ENCODE peak calls at places on chromosomes 2 and 18, in eight cellular contexts. P, W, V, O, H, B, S and R are unnamed samples.

GRCh38 chr2:150178591-150178990 is 308.9 kb downstream of the RND3 start:
- DNase-seq in P (no peak), O (no peak), B (no peak), W (no peak), H (no peak), S (no peak), V (no peak), R (no peak)

GRCh38 chr2:216111122-216111521 is 2.0 kb downstream of the XRCC5 start:
- DNase-seq in B (no peak), O (no peak), H (no peak), V (no peak), S (no peak), W (no peak), P (no peak), R (no peak)

GRCh38 chr2:10452956-10453885 is 5.1 kb upstream of the ODC1 start:
- DNase-seq in V (no peak), S (peak; percentile 37), B (no peak), P (no peak), W (no peak), H (no peak), O (no peak), R (no peak)

GRCh38 chr2:187640926-187641510 is 86.8 kb upstream of the TFPI start:
- DNase-seq in P (no peak), S (no peak), H (no peak), O (no peak), B (no peak), V (no peak), W (no peak), R (no peak)

GRCh38 chr18:75212626-75213110 is 2.1 kb downstream of the TSHZ1 start:
- DNase-seq in H (no peak), V (no peak), S (no peak), O (no peak), B (no peak), P (no peak), W (no peak), R (no peak)

GRCh38 chr2:66660804-66661203 is 225.9 kb downstream of the MEIS1 start:
- DNase-seq in B (no peak), P (no peak), V (no peak), S (no peak), O (no peak), W (no peak), H (no peak), R (no peak)

GRCh38 chr2:112154246-112155110 is 16.3 kb downstream of the FBLN7 start:
- DNase-seq in P (no peak), O (no peak), W (no peak), B (no peak), H (no peak), V (peak; percentile 9), S (no peak), R (no peak)

GRCh38 chr2:73885406-73885805 is 7.4 kb upstream of the ACTG2 start:
- DNase-seq in S (no peak), H (no peak), V (no peak), O (no peak), B (no peak), W (no peak), P (no peak), R (no peak)

GRCh38 chr2:127208313-127208712 is 11.8 kb downstream of the CYP27C1 start:
- DNase-seq in S (no peak), V (no peak), W (no peak), B (no peak), P (no peak), H (peak; percentile 52), O (no peak), R (peak; percentile 26)

GRCh38 chr2:172094319-172095145 is 8.2 kb downstream of the DLX2 start:
- DNase-seq in P (no peak), S (no peak), B (no peak), V (no peak), H (no peak), W (no peak), O (no peak), R (no peak)

DNA sequence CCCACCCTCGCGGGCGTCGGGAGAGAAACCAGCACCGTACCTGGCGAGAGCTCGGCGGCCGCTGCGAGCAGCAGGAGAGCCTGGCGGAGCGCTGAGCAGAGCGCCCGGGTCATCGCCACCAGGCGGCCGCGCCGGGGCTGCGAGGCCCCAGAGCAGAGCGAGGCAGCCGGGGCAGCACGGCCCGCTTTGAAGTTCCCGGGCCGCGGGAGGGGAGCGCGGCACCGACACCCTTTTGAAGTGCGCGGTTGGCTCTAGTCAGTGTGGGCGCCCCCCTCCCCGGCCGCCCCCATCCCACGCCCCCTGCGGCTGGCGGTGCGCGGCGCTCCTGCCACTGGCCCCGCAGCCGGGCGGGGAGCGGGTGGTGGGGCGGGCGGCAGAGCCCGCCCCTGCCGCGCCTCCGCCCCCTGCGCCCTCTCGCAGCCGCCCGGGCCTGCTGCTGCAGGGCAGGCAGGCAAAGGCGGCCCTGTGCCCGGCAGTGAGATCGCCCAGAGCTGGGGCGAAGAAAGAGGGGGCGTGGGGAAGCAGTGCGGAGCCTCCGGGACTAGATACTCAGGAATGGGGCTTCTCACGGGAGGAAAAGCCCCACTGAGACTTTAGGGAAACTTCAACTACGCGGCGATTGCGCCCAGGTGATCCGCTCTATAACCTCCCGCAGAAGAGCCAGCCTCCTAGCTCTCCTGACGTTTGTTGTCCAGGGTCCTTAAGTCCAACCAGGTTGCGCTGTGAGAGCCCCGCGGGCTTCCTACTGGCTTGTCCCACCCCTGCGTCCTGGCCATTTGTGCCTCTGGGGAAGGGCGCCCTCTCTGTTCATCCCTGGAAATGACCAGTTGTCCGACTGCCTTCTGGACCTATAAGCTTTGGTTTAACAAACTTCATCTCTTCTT is at the start of gene ACVR1C:
- DNase-seq in W (peak; percentile 52), P (peak; percentile 78), H (peak; percentile 49), S (peak; percentile 78), B (no peak), O (peak; percentile 83), V (peak; percentile 82), R (peak; percentile 63)
- H3K27me3 ChIP-seq in W (no peaks in the 10 kb centered on the region), P (no peaks in the 10 kb centered on the region), H (no peaks in the 10 kb centered on the region), S (no peaks in the 10 kb centered on the region), B (peaks cover 13% of the 10 kb centered on the region), O (no peaks in the 10 kb centered on the region), V (peaks cover 19% of the 10 kb centered on the region), R (no peaks in the 10 kb centered on the region)

DNA sequence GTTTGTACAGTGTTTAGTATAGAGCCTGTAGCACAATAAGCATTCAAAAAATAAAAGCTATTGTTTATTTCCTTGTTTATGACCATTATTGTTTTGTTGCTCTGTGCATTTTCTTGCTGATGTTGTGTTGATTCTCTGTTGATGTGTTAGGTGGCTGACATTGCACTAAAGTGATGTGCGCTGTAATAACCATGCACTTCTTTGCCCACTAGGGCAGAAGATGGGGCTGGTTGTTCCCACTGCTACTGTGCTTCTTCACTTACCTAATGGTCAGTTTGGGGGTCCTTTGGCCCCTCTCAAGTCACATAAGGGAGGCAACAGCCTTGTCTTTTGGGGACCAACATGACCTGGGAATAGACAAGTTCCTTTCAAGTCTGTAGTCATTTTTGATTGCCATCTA is 6.0 kb downstream of the SCG2 start:
- DNase-seq in P (no peak), O (no peak), W (no peak), H (no peak), V (no peak), S (no peak), B (no peak), R (no peak)
- H3K27me3 ChIP-seq in P (no peaks in the 10 kb centered on the region), O (no peaks in the 10 kb centered on the region), W (no peaks in the 10 kb centered on the region), H (no peaks in the 10 kb centered on the region), V (no peaks in the 10 kb centered on the region), S (no peaks in the 10 kb centered on the region), B (no peaks in the 10 kb centered on the region), R (no peaks in the 10 kb centered on the region)

GRCh38 chr2:226873826-226874225 is 38.0 kb downstream of the RHBDD1 start:
- DNase-seq in O (no peak), W (no peak), B (no peak), P (no peak), H (no peak), V (no peak), S (no peak), R (no peak)
- H3K27me3 ChIP-seq in O (no peaks in the 10 kb centered on the region), W (no peaks in the 10 kb centered on the region), B (no peaks in the 10 kb centered on the region), P (no peaks in the 10 kb centered on the region), H (no peaks in the 10 kb centered on the region), V (no peaks in the 10 kb centered on the region), S (no peaks in the 10 kb centered on the region), R (no peaks in the 10 kb centered on the region)

DNA sequence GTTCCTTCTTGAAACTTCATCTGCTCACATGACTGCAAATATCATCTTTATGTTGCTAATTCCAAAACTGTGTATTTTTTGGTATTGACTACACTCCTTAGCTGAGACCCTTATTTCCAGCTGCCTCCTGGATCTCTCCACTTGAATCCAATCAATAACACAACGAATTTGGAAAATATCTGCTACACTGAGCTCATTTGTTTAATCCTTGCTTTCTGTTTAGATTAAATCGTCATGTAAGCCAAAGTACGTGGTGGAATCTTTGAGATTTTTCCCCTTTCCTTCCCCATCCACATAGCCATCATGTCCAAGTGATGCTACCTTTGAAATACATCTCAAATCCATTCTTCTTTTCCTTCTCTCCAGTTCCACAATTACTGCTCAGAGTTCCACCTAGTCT is 15.6 kb downstream of the OTX1 start:
- DNase-seq in B (no peak), O (no peak), W (no peak), S (no peak), P (no peak), V (no peak), H (no peak), R (no peak)
- H3K27me3 ChIP-seq in B (peaks cover 68% of the 10 kb centered on the region), O (no peaks in the 10 kb centered on the region), W (no peaks in the 10 kb centered on the region), S (peaks cover 12% of the 10 kb centered on the region), P (peaks cover 75% of the 10 kb centered on the region), V (peaks cover 92% of the 10 kb centered on the region), H (peaks cover 65% of the 10 kb centered on the region), R (peaks cover 11% of the 10 kb centered on the region)

DNA sequence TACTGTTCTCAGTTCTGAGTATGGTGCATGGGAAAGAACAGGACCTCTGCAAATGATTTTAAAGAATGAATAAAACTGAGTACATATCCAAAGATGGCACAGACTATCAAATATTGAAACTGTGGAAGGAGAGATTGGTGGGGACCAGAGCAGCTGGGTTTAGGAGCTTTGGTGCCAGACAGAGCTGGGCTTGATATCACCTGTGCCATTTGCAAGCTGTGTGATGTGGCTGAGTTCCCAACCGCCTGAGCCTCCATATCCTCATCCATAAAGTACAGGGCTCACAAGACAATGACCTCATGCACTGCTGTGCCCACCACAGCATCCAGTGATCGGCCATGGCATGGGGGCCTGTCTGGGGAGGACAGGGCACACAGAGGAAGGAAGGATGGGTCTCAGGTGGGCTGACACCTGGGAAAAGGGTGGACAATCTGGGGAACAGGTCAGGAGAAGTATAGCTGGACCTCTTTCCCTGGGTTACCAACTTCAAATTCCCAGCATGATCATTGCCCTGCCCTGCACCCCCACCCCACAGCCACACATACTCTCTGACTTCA is 83.9 kb upstream of the RAB6C start:
- DNase-seq in W (no peak), V (no peak), P (no peak), S (no peak), B (no peak), O (no peak), H (no peak), R (no peak)
- H3K27me3 ChIP-seq in W (no peaks in the 10 kb centered on the region), V (peaks cover 38% of the 10 kb centered on the region), P (no peaks in the 10 kb centered on the region), S (no peaks in the 10 kb centered on the region), B (no peaks in the 10 kb centered on the region), O (peaks cover 43% of the 10 kb centered on the region), H (no peaks in the 10 kb centered on the region), R (no peaks in the 10 kb centered on the region)

DNA sequence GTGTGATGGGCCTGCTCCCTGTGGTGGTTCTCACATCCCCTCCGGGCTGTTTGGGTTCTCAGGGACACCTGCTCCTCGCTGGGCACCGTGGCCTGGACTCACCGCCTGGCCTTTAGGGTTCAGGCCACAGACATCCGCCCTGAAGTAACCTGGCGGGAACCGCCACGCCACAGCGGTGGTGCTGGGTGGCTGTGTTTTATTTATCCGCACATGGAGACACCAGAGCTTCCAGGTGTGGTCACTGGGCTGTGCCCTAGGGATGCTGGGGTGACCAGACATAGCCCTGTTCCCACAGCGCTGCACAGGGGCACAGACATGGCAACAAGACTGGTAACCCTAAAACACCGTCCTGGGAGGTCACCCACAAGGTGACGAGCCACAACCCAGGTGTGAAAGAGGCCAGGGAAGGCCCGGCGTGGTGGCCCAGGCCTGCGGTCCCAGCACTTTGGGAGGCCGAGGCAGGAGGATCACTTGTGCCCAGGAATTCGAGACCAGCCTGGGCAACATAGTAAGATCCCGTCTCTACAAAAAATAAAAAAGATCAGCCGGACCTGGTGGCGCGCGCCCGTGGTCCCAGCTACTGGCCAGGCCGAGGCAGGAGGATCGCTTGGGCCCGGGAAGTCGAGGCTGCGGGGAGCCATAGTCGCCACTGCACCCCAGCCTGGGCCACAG is 649 bp upstream of the HSBP1L1 start:
- DNase-seq in S (no peak), P (no peak), W (no peak), H (no peak), V (no peak), B (no peak), O (no peak), R (no peak)
- H3K27me3 ChIP-seq in S (no peaks in the 10 kb centered on the region), P (no peaks in the 10 kb centered on the region), W (no peaks in the 10 kb centered on the region), H (no peaks in the 10 kb centered on the region), V (peaks cover 5% of the 10 kb centered on the region), B (peaks cover 6% of the 10 kb centered on the region), O (no peaks in the 10 kb centered on the region), R (no peaks in the 10 kb centered on the region)